ENCODE peak calls at places on chromosomes 3 and 15, in seven cellular contexts. One of them, this sample, is unnamed.

GRCh38 chr3:190491533-190492054 is 22.3 kb upstream of the IL1RAP start:
- DNase-seq in activated naive CD8-positive, alpha-beta T cell treated with anti-CD3 and anti-CD28 coated beads, Interleukin-2, amount 50 U/mL, for 24 hours: peak
- DNase-seq in HCEC 1CT: no peak
- DNase-seq in GM12892: no peak
- DNase-seq in HS-5: no peak
- DNase-seq in 8988T: no peak
- DNase-seq in IMR-90: no peak
- DNase-seq in this sample: no peak

GRCh38 chr3:138944842-138945645 is 1.9 kb downstream of the FOXL2 start:
- DNase-seq in 8988T: no peak
- DNase-seq in HCEC 1CT: no peak
- DNase-seq in activated naive CD8-positive, alpha-beta T cell treated with anti-CD3 and anti-CD28 coated beads, Interleukin-2, amount 50 U/mL, for 24 hours: peak
- DNase-seq in IMR-90: no peak
- DNase-seq in GM12892: no peak
- DNase-seq in HS-5: no peak
- DNase-seq in this sample: no peak

GRCh38 chr3:156642750-156643728 is 31.4 kb upstream of the TIPARP start:
- DNase-seq in HCEC 1CT: no peak
- DNase-seq in activated naive CD8-positive, alpha-beta T cell treated with anti-CD3 and anti-CD28 coated beads, Interleukin-2, amount 50 U/mL, for 24 hours: no peak
- DNase-seq in GM12892: no peak
- DNase-seq in IMR-90: no peak
- DNase-seq in 8988T: no peak
- DNase-seq in HS-5: no peak
- DNase-seq in this sample: no peak

GRCh38 chr3:160027541-160028195 is 39.0 kb downstream of the IL12A start:
- DNase-seq in HS-5: no peak
- DNase-seq in IMR-90: peak
- DNase-seq in 8988T: no peak
- DNase-seq in HCEC 1CT: peak
- DNase-seq in GM12892: no peak
- DNase-seq in activated naive CD8-positive, alpha-beta T cell treated with anti-CD3 and anti-CD28 coated beads, Interleukin-2, amount 50 U/mL, for 24 hours: no peak
- DNase-seq in this sample: peak

GRCh38 chr15:96058103-96058851 is 272.2 kb upstream of the NR2F2 start:
- DNase-seq in activated naive CD8-positive, alpha-beta T cell treated with anti-CD3 and anti-CD28 coated beads, Interleukin-2, amount 50 U/mL, for 24 hours: no peak
- DNase-seq in 8988T: no peak
- DNase-seq in HCEC 1CT: no peak
- DNase-seq in IMR-90: no peak
- DNase-seq in HS-5: no peak
- DNase-seq in GM12892: no peak
- DNase-seq in this sample: no peak

GRCh38 chr3:58217209-58217811 is 6.5 kb upstream of the DNASE1L3 start:
- DNase-seq in HS-5: no peak
- DNase-seq in activated naive CD8-positive, alpha-beta T cell treated with anti-CD3 and anti-CD28 coated beads, Interleukin-2, amount 50 U/mL, for 24 hours: peak
- DNase-seq in IMR-90: peak
- DNase-seq in GM12892: no peak
- DNase-seq in 8988T: peak
- DNase-seq in HCEC 1CT: peak
- DNase-seq in this sample: peak

GRCh38 chr15:73601449-73602425 is 31.5 kb downstream of the NPTN start:
- DNase-seq in activated naive CD8-positive, alpha-beta T cell treated with anti-CD3 and anti-CD28 coated beads, Interleukin-2, amount 50 U/mL, for 24 hours: no peak
- DNase-seq in 8988T: no peak
- DNase-seq in GM12892: no peak
- DNase-seq in HCEC 1CT: peak
- DNase-seq in IMR-90: peak
- DNase-seq in HS-5: no peak
- DNase-seq in this sample: peak

GRCh38 chr3:105676621-105677300 is 192.1 kb downstream of the CBLB start:
- DNase-seq in HCEC 1CT: no peak
- DNase-seq in IMR-90: no peak
- DNase-seq in 8988T: no peak
- DNase-seq in HS-5: no peak
- DNase-seq in GM12892: no peak
- DNase-seq in activated naive CD8-positive, alpha-beta T cell treated with anti-CD3 and anti-CD28 coated beads, Interleukin-2, amount 50 U/mL, for 24 hours: peak
- DNase-seq in this sample: no peak

GRCh38 chr3:152554980-152555379 is 280.0 kb upstream of the P2RY1 start:
- DNase-seq in HCEC 1CT: no peak
- DNase-seq in activated naive CD8-positive, alpha-beta T cell treated with anti-CD3 and anti-CD28 coated beads, Interleukin-2, amount 50 U/mL, for 24 hours: no peak
- DNase-seq in 8988T: no peak
- DNase-seq in GM12892: no peak
- DNase-seq in HS-5: no peak
- DNase-seq in IMR-90: peak
- DNase-seq in this sample: peak

GRCh38 chr3:67832807-67833206 is 178.4 kb upstream of the SUCLG2 start:
- DNase-seq in IMR-90: no peak
- DNase-seq in GM12892: no peak
- DNase-seq in activated naive CD8-positive, alpha-beta T cell treated with anti-CD3 and anti-CD28 coated beads, Interleukin-2, amount 50 U/mL, for 24 hours: no peak
- DNase-seq in HS-5: no peak
- DNase-seq in HCEC 1CT: no peak
- DNase-seq in 8988T: no peak
- DNase-seq in this sample: no peak

GRCh38 chr15:59688383-59688887 is 685 bp downstream of the BNIP2 start:
- DNase-seq in IMR-90: peak
- DNase-seq in HS-5: peak
- DNase-seq in HCEC 1CT: peak
- DNase-seq in GM12892: no peak
- DNase-seq in 8988T: no peak
- DNase-seq in activated naive CD8-positive, alpha-beta T cell treated with anti-CD3 and anti-CD28 coated beads, Interleukin-2, amount 50 U/mL, for 24 hours: no peak
- DNase-seq in this sample: peak

GRCh38 chr15:27092404-27092803 is 121.4 kb downstream of the GABRG3 start:
- DNase-seq in 8988T: no peak
- DNase-seq in activated naive CD8-positive, alpha-beta T cell treated with anti-CD3 and anti-CD28 coated beads, Interleukin-2, amount 50 U/mL, for 24 hours: no peak
- DNase-seq in GM12892: no peak
- DNase-seq in HCEC 1CT: no peak
- DNase-seq in IMR-90: no peak
- DNase-seq in HS-5: no peak
- DNase-seq in this sample: no peak

GRCh38 chr3:56980798-56981390 is 79.6 kb upstream of the SPATA12 start:
- DNase-seq in HS-5: peak
- DNase-seq in IMR-90: peak
- DNase-seq in activated naive CD8-positive, alpha-beta T cell treated with anti-CD3 and anti-CD28 coated beads, Interleukin-2, amount 50 U/mL, for 24 hours: peak
- DNase-seq in HCEC 1CT: peak
- DNase-seq in GM12892: no peak
- DNase-seq in 8988T: peak
- DNase-seq in this sample: peak

GRCh38 chr3:137163241-137163916 is 205.6 kb downstream of the IL20RB start:
- DNase-seq in GM12892: no peak
- DNase-seq in activated naive CD8-positive, alpha-beta T cell treated with anti-CD3 and anti-CD28 coated beads, Interleukin-2, amount 50 U/mL, for 24 hours: no peak
- DNase-seq in 8988T: no peak
- DNase-seq in IMR-90: no peak
- DNase-seq in HS-5: no peak
- DNase-seq in HCEC 1CT: no peak
- DNase-seq in this sample: no peak

GRCh38 chr3:161372321-161373260 is 1.3 kb upstream of the SPTSSB start:
- DNase-seq in activated naive CD8-positive, alpha-beta T cell treated with anti-CD3 and anti-CD28 coated beads, Interleukin-2, amount 50 U/mL, for 24 hours: peak
- DNase-seq in 8988T: peak
- DNase-seq in IMR-90: no peak
- DNase-seq in HCEC 1CT: no peak
- DNase-seq in GM12892: peak
- DNase-seq in HS-5: no peak
- DNase-seq in this sample: no peak

GRCh38 chr3:184018424-184018973 is 815 bp upstream of the ABCC5 start:
- DNase-seq in HS-5: no peak
- DNase-seq in GM12892: no peak
- DNase-seq in HCEC 1CT: no peak
- DNase-seq in 8988T: no peak
- DNase-seq in activated naive CD8-positive, alpha-beta T cell treated with anti-CD3 and anti-CD28 coated beads, Interleukin-2, amount 50 U/mL, for 24 hours: no peak
- DNase-seq in IMR-90: no peak
- DNase-seq in this sample: no peak

This sample was measured in brain microvascular endothelial cell.